ENCODE peak calls at places on chromosomes 1 and 21, in five cellular contexts. O is C1 segment of cervical spinal cord, C is NCI-H1092, F is adrenal gland, I is nephron progenitor cell. H is an unnamed sample.

GRCh38 chr1:192546596-192547199 is 28.9 kb upstream of the RGS1 start:
- DNase-seq in C (no peak), I (no peak), F (no peak), O (no peak), H (no peak)

GRCh38 chr1:198556969-198557368 is 16.5 kb upstream of the ATP6V1G3 start:
- DNase-seq in I (no peak), F (peak), O (no peak), C (no peak), H (no peak)

GRCh38 chr21:39012314-39013230 is 170.7 kb downstream of the PSMG1 start:
- DNase-seq in C (no peak), I (no peak), F (no peak), O (no peak), H (no peak)

GRCh38 chr1:235325139-235325538 is 2.8 kb downstream of the ARID4B start:
- DNase-seq in I (no peak), O (no peak), C (no peak), F (no peak), H (no peak)

GRCh38 chr1:116503535-116504307 is 67.1 kb downstream of the CD58 start:
- DNase-seq in O (no peak), F (no peak), I (no peak), C (no peak), H (no peak)

GRCh38 chr21:42319368-42319767 is 4.2 kb upstream of the TFF3 start:
- DNase-seq in C (no peak), F (no peak), I (no peak), O (no peak), H (no peak)

GRCh38 chr1:66695121-66695520 is 57.1 kb upstream of the DYNLT5 start:
- DNase-seq in F (no peak), C (no peak), I (no peak), O (no peak), H (no peak)

GRCh38 chr1:70667771-70668170 is 256.7 kb downstream of the CTH start:
- DNase-seq in F (no peak), I (no peak), C (no peak), O (no peak), H (no peak)

GRCh38 chr1:163307479-163308171 is 14.1 kb upstream of the NUF2 start:
- DNase-seq in C (no peak), O (no peak), I (no peak), F (no peak), H (no peak)

GRCh38 chr1:168972887-168973286 is 133.6 kb upstream of the ATP1B1 start:
- DNase-seq in F (no peak), O (no peak), I (no peak), C (peak), H (no peak)

GRCh38 chr1:42420145-42420544 is 35.7 kb downstream of the ZMYND12 start:
- DNase-seq in C (no peak), I (no peak), F (no peak), O (no peak), H (no peak)

GRCh38 chr1:40078512-40079333 is 18.3 kb downstream of the PPT1 start:
- DNase-seq in I (peak), O (no peak), F (peak), C (peak), H (no peak)

GRCh38 chr1:228265167-228265566 is 57.3 kb downstream of the OBSCN start:
- DNase-seq in F (no peak), C (no peak), O (no peak), I (no peak), H (no peak)

GRCh38 chr1:76501576-76502219 is 365.6 kb upstream of the ST6GALNAC5 start:
- DNase-seq in F (no peak), I (no peak), O (no peak), C (no peak), H (no peak)

GRCh38 chr21:45151484-45152115 is 77.2 kb downstream of the ADARB1 start:
- DNase-seq in I (no peak), C (no peak), F (no peak), O (no peak), H (no peak)

GRCh38 chr1:115429884-115430283 is 91.8 kb upstream of the NGF start:
- DNase-seq in C (no peak), O (no peak), F (no peak), I (no peak), H (no peak)

GRCh38 chr1:9235123-9235513 is 544 bp downstream of the H6PD start:
- DNase-seq in C (peak), F (no peak), O (no peak), I (no peak), H (no peak)

GRCh38 chr1:37020653-37021277 is 13.6 kb downstream of the GRIK3 start:
- DNase-seq in I (peak), C (no peak), F (peak), O (no peak), H (no peak)

GRCh38 chr1:109765483-109765815 is 1.7 kb upstream of the EPS8L3 start:
- DNase-seq in C (no peak), F (no peak), I (no peak), O (no peak), H (no peak)

GRCh38 chr1:32334864-32335618 is 992 bp downstream of the MARCKSL1 start:
- DNase-seq in F (peak), O (no peak), I (peak), C (peak), H (peak)

GRCh38 chr1:19903621-19904020 is 19.8 kb downstream of the PLA2G2E start:
- DNase-seq in O (no peak), I (no peak), F (no peak), C (no peak), H (no peak)

GRCh38 chr1:170239445-170239844 is 93.7 kb downstream of the NTMT2 start:
- DNase-seq in I (no peak), F (no peak), C (no peak), O (no peak), H (no peak)

GRCh38 chr1:36557041-36558000 is 74.6 kb upstream of the CSF3R start:
- DNase-seq in I (no peak), O (no peak), F (no peak), C (no peak), H (no peak)

GRCh38 chr21:28068455-28069358 is 924.0 kb downstream of the LTN1 start:
- DNase-seq in C (no peak), I (no peak), O (no peak), F (no peak), H (no peak)

GRCh38 chr1:214330715-214331114 is 49.8 kb downstream of the SMYD2 start:
- DNase-seq in F (no peak), I (no peak), C (no peak), O (no peak), H (no peak)

GRCh38 chr1:169550294-169550693 is 36.0 kb downstream of the F5 start:
- DNase-seq in O (no peak), I (no peak), C (peak), F (no peak), H (peak)

GRCh38 chr1:113756461-113756860 is 2.8 kb downstream of the PHTF1 start:
- DNase-seq in F (no peak), O (no peak), C (no peak), I (no peak), H (no peak)

GRCh38 chr1:162021124-162021523 is 2.5 kb downstream of the OLFML2B start:
- DNase-seq in F (no peak), I (no peak), O (no peak), C (no peak), H (no peak)

GRCh38 chr1:181557313-181557712 is 74.0 kb downstream of the CACNA1E start:
- DNase-seq in F (no peak), O (no peak), I (no peak), C (no peak), H (no peak)

GRCh38 chr1:212454741-212455140 is 22.0 kb downstream of the NENF start:
- DNase-seq in O (no peak), I (no peak), C (no peak), F (no peak), H (no peak)

GRCh38 chr21:28473530-28474225 is 519.0 kb downstream of the LTN1 start:
- DNase-seq in F (no peak), O (no peak), C (no peak), I (no peak), H (no peak)

GRCh38 chr1:116489231-116489697 is 81.6 kb downstream of the CD58 start:
- DNase-seq in I (no peak), F (no peak), O (no peak), C (no peak), H (peak)

GRCh38 chr1:100604372-100604771 is 66.4 kb downstream of the GPR88 start:
- DNase-seq in C (no peak), O (no peak), F (no peak), I (no peak), H (no peak)

GRCh38 chr1:176205322-176205914 is 1.7 kb downstream of the COP1 start:
- DNase-seq in I (no peak), O (no peak), C (no peak), F (no peak), H (peak)

H was measured in frontal cortex.